ENCODE peak calls at places on chromosomes 7 and 10, in nine cellular contexts. T, J, C, M, Q, O, X, Y and A are unnamed samples.

GRCh38 chr7:2670720-2671391 is 17.1 kb upstream of the AMZ1 start:
- DNase-seq in Y (peak), O (peak), Q (no peak), C (peak), T (peak), J (peak), X (peak), M (no peak), A (peak)

GRCh38 chr7:100584046-100584676 is 1.8 kb downstream of the LRCH4 start:
- DNase-seq in T (no peak), Y (no peak), O (peak), J (no peak), M (no peak), X (no peak), C (no peak), Q (no peak), A (no peak)

GRCh38 chr7:116421298-116421697 is 78.2 kb upstream of the CAV2 start:
- DNase-seq in T (no peak), Q (no peak), O (no peak), J (no peak), Y (no peak), C (no peak), X (no peak), M (no peak), A (no peak)

GRCh38 chr7:14287398-14287797 is 297.9 kb upstream of the ETV1 start:
- DNase-seq in Q (no peak), X (no peak), T (no peak), O (no peak), C (no peak), Y (no peak), M (no peak), J (no peak), A (no peak)

GRCh38 chr7:51481421-51481820 is 164.8 kb upstream of the COBL start:
- DNase-seq in J (no peak), T (no peak), C (no peak), X (no peak), Y (no peak), M (no peak), O (no peak), Q (no peak), A (no peak)

GRCh38 chr10:98340261-98340675 is 72.3 kb upstream of the LOXL4 start:
- DNase-seq in X (no peak), O (peak), C (peak), J (no peak), T (peak), Q (no peak), M (peak), Y (no peak), A (no peak)

GRCh38 chr10:67609996-67610793 is 85.8 kb downstream of the CTNNA3 start:
- DNase-seq in T (no peak), C (peak), Q (no peak), M (peak), X (no peak), J (peak), O (peak), Y (no peak), A (no peak)

GRCh38 chr7:24290004-24290641 is 6.1 kb downstream of the NPY start:
- DNase-seq in T (peak), C (peak), M (peak), X (no peak), Q (no peak), J (peak), Y (peak), O (peak), A (peak)

GRCh38 chr7:5231811-5232484 is 41.9 kb downstream of the WIPI2 start:
- DNase-seq in M (no peak), J (peak), X (no peak), O (no peak), T (no peak), C (peak), Y (no peak), Q (no peak), A (no peak)

GRCh38 chr10:77034795-77035194 is 602.8 kb downstream of the KCNMA1 start:
- DNase-seq in O (no peak), C (no peak), J (no peak), Y (no peak), T (no peak), Q (no peak), X (no peak), M (no peak), A (no peak)

GRCh38 chr10:78954009-78954297 is 114.8 kb upstream of the ZMIZ1 start:
- DNase-seq in Y (no peak), J (no peak), X (no peak), M (no peak), T (no peak), Q (no peak), C (no peak), O (no peak), A (no peak)